ENCODE peak calls at places on chromosomes 12 and 14, in six cellular contexts. One of them, this sample, is unnamed.

GRCh38 chr14:105274600-105274999 is 26.2 kb downstream of the BRF1 start:
- DNase-seq in GM04503: no peak
- DNase-seq in iris pigment epithelial cell: no peak
- DNase-seq in stimulated activated CD4-positive, alpha-beta T cell treated with anti-CD3 and anti-CD28 coated beads, Interleukin-12 subunit alpha, Interleukin-12 subunit beta, amount 100 ng/mL, for 24 hours: no peak
- DNase-seq in pons: no peak
- DNase-seq in neural crest cell: no peak
- DNase-seq in this sample: no peak

GRCh38 chr12:49121047-49121696 is 10.0 kb downstream of the TUBA1B start:
- DNase-seq in GM04503: no peak
- DNase-seq in neural crest cell: peak; percentile 33
- DNase-seq in iris pigment epithelial cell: peak; percentile 61
- DNase-seq in stimulated activated CD4-positive, alpha-beta T cell treated with anti-CD3 and anti-CD28 coated beads, Interleukin-12 subunit alpha, Interleukin-12 subunit beta, amount 100 ng/mL, for 24 hours: no peak
- DNase-seq in pons: peak; percentile 84
- DNase-seq in this sample: peak; percentile 16

GRCh38 chr14:80055912-80056801 is 155.1 kb downstream of the DIO2 start:
- DNase-seq in neural crest cell: peak; percentile 38
- DNase-seq in pons: peak; percentile 74
- DNase-seq in GM04503: no peak
- DNase-seq in stimulated activated CD4-positive, alpha-beta T cell treated with anti-CD3 and anti-CD28 coated beads, Interleukin-12 subunit alpha, Interleukin-12 subunit beta, amount 100 ng/mL, for 24 hours: no peak
- DNase-seq in iris pigment epithelial cell: peak; percentile 73
- DNase-seq in this sample: no peak

GRCh38 chr14:93249128-93249831 is 42.2 kb downstream of the UBR7 start:
- DNase-seq in neural crest cell: no peak
- DNase-seq in GM04503: no peak
- DNase-seq in stimulated activated CD4-positive, alpha-beta T cell treated with anti-CD3 and anti-CD28 coated beads, Interleukin-12 subunit alpha, Interleukin-12 subunit beta, amount 100 ng/mL, for 24 hours: no peak
- DNase-seq in pons: no peak
- DNase-seq in iris pigment epithelial cell: no peak
- DNase-seq in this sample: no peak

GRCh38 chr12:66152732-66153131 is 17.1 kb downstream of the TMBIM4 start:
- DNase-seq in stimulated activated CD4-positive, alpha-beta T cell treated with anti-CD3 and anti-CD28 coated beads, Interleukin-12 subunit alpha, Interleukin-12 subunit beta, amount 100 ng/mL, for 24 hours: no peak
- DNase-seq in pons: no peak
- DNase-seq in neural crest cell: no peak
- DNase-seq in GM04503: no peak
- DNase-seq in iris pigment epithelial cell: peak; percentile 52
- DNase-seq in this sample: no peak

GRCh38 chr12:103518899-103519298 is 23.1 kb upstream of the C12orf42 start:
- DNase-seq in pons: no peak
- DNase-seq in GM04503: no peak
- DNase-seq in iris pigment epithelial cell: no peak
- DNase-seq in neural crest cell: no peak
- DNase-seq in stimulated activated CD4-positive, alpha-beta T cell treated with anti-CD3 and anti-CD28 coated beads, Interleukin-12 subunit alpha, Interleukin-12 subunit beta, amount 100 ng/mL, for 24 hours: no peak
- DNase-seq in this sample: no peak

GRCh38 chr14:75645051-75645450 is 15.6 kb downstream of the ERG28 start:
- DNase-seq in stimulated activated CD4-positive, alpha-beta T cell treated with anti-CD3 and anti-CD28 coated beads, Interleukin-12 subunit alpha, Interleukin-12 subunit beta, amount 100 ng/mL, for 24 hours: no peak
- DNase-seq in GM04503: no peak
- DNase-seq in neural crest cell: no peak
- DNase-seq in pons: no peak
- DNase-seq in iris pigment epithelial cell: no peak
- DNase-seq in this sample: no peak

GRCh38 chr12:114967187-114967586 is 283.2 kb upstream of the TBX3 start:
- DNase-seq in pons: no peak
- DNase-seq in iris pigment epithelial cell: no peak
- DNase-seq in stimulated activated CD4-positive, alpha-beta T cell treated with anti-CD3 and anti-CD28 coated beads, Interleukin-12 subunit alpha, Interleukin-12 subunit beta, amount 100 ng/mL, for 24 hours: no peak
- DNase-seq in neural crest cell: no peak
- DNase-seq in GM04503: no peak
- DNase-seq in this sample: no peak

GRCh38 chr14:97185186-97185585 is 388.0 kb downstream of the VRK1 start:
- DNase-seq in GM04503: no peak
- DNase-seq in stimulated activated CD4-positive, alpha-beta T cell treated with anti-CD3 and anti-CD28 coated beads, Interleukin-12 subunit alpha, Interleukin-12 subunit beta, amount 100 ng/mL, for 24 hours: no peak
- DNase-seq in neural crest cell: no peak
- DNase-seq in iris pigment epithelial cell: no peak
- DNase-seq in pons: no peak
- DNase-seq in this sample: no peak

GRCh38 chr14:54106802-54107377 is 150.3 kb upstream of the BMP4 start:
- DNase-seq in iris pigment epithelial cell: no peak
- DNase-seq in GM04503: no peak
- DNase-seq in neural crest cell: no peak
- DNase-seq in stimulated activated CD4-positive, alpha-beta T cell treated with anti-CD3 and anti-CD28 coated beads, Interleukin-12 subunit alpha, Interleukin-12 subunit beta, amount 100 ng/mL, for 24 hours: no peak
- DNase-seq in pons: no peak
- DNase-seq in this sample: no peak

GRCh38 chr14:102539544-102540309 is 30.2 kb upstream of the ANKRD9 start:
- DNase-seq in GM04503: no peak
- DNase-seq in stimulated activated CD4-positive, alpha-beta T cell treated with anti-CD3 and anti-CD28 coated beads, Interleukin-12 subunit alpha, Interleukin-12 subunit beta, amount 100 ng/mL, for 24 hours: no peak
- DNase-seq in pons: no peak
- DNase-seq in neural crest cell: no peak
- DNase-seq in iris pigment epithelial cell: peak; percentile 65
- DNase-seq in this sample: no peak

GRCh38 chr12:62621239-62621638 is 154.6 kb downstream of the MON2 start:
- DNase-seq in GM04503: no peak
- DNase-seq in pons: no peak
- DNase-seq in stimulated activated CD4-positive, alpha-beta T cell treated with anti-CD3 and anti-CD28 coated beads, Interleukin-12 subunit alpha, Interleukin-12 subunit beta, amount 100 ng/mL, for 24 hours: no peak
- DNase-seq in iris pigment epithelial cell: no peak
- DNase-seq in neural crest cell: no peak
- DNase-seq in this sample: no peak

GRCh38 chr14:68753696-68754095 is 39.2 kb downstream of the ZFP36L1 start:
- DNase-seq in pons: no peak
- DNase-seq in neural crest cell: no peak
- DNase-seq in stimulated activated CD4-positive, alpha-beta T cell treated with anti-CD3 and anti-CD28 coated beads, Interleukin-12 subunit alpha, Interleukin-12 subunit beta, amount 100 ng/mL, for 24 hours: no peak
- DNase-seq in GM04503: peak; percentile 57
- DNase-seq in iris pigment epithelial cell: peak; percentile 30
- DNase-seq in this sample: no peak

GRCh38 chr12:49985981-49986380 is 13.2 kb downstream of the AQP6 start:
- DNase-seq in stimulated activated CD4-positive, alpha-beta T cell treated with anti-CD3 and anti-CD28 coated beads, Interleukin-12 subunit alpha, Interleukin-12 subunit beta, amount 100 ng/mL, for 24 hours: no peak
- DNase-seq in GM04503: no peak
- DNase-seq in neural crest cell: no peak
- DNase-seq in iris pigment epithelial cell: peak; percentile 40
- DNase-seq in pons: no peak
- DNase-seq in this sample: no peak

GRCh38 chr14:91484744-91485143 is 25.4 kb downstream of the PPP4R3A start:
- DNase-seq in GM04503: no peak
- DNase-seq in pons: no peak
- DNase-seq in stimulated activated CD4-positive, alpha-beta T cell treated with anti-CD3 and anti-CD28 coated beads, Interleukin-12 subunit alpha, Interleukin-12 subunit beta, amount 100 ng/mL, for 24 hours: no peak
- DNase-seq in neural crest cell: no peak
- DNase-seq in iris pigment epithelial cell: no peak
- DNase-seq in this sample: no peak

GRCh38 chr12:17062296-17063061 is 456.5 kb upstream of the LMO3 start:
- DNase-seq in iris pigment epithelial cell: no peak
- DNase-seq in stimulated activated CD4-positive, alpha-beta T cell treated with anti-CD3 and anti-CD28 coated beads, Interleukin-12 subunit alpha, Interleukin-12 subunit beta, amount 100 ng/mL, for 24 hours: no peak
- DNase-seq in GM04503: no peak
- DNase-seq in pons: no peak
- DNase-seq in neural crest cell: no peak
- DNase-seq in this sample: no peak

GRCh38 chr12:69467400-69467799 is 2.8 kb upstream of the FRS2 start:
- DNase-seq in GM04503: no peak
- DNase-seq in stimulated activated CD4-positive, alpha-beta T cell treated with anti-CD3 and anti-CD28 coated beads, Interleukin-12 subunit alpha, Interleukin-12 subunit beta, amount 100 ng/mL, for 24 hours: no peak
- DNase-seq in iris pigment epithelial cell: no peak
- DNase-seq in pons: no peak
- DNase-seq in neural crest cell: no peak
- DNase-seq in this sample: no peak

GRCh38 chr14:42112108-42112507 is 505.4 kb downstream of the LRFN5 start:
- DNase-seq in pons: no peak
- DNase-seq in GM04503: no peak
- DNase-seq in stimulated activated CD4-positive, alpha-beta T cell treated with anti-CD3 and anti-CD28 coated beads, Interleukin-12 subunit alpha, Interleukin-12 subunit beta, amount 100 ng/mL, for 24 hours: no peak
- DNase-seq in iris pigment epithelial cell: peak; percentile 9
- DNase-seq in neural crest cell: no peak
- DNase-seq in this sample: no peak

GRCh38 chr12:113064395-113065125 is 8.0 kb downstream of the DTX1 start:
- DNase-seq in pons: no peak
- DNase-seq in neural crest cell: no peak
- DNase-seq in GM04503: no peak
- DNase-seq in iris pigment epithelial cell: no peak
- DNase-seq in stimulated activated CD4-positive, alpha-beta T cell treated with anti-CD3 and anti-CD28 coated beads, Interleukin-12 subunit alpha, Interleukin-12 subunit beta, amount 100 ng/mL, for 24 hours: no peak
- DNase-seq in this sample: no peak

GRCh38 chr14:101715209-101716076 is 46.1 kb upstream of the PPP2R5C start:
- DNase-seq in neural crest cell: no peak
- DNase-seq in iris pigment epithelial cell: no peak
- DNase-seq in stimulated activated CD4-positive, alpha-beta T cell treated with anti-CD3 and anti-CD28 coated beads, Interleukin-12 subunit alpha, Interleukin-12 subunit beta, amount 100 ng/mL, for 24 hours: no peak
- DNase-seq in GM04503: no peak
- DNase-seq in pons: no peak
- DNase-seq in this sample: no peak

GRCh38 chr14:75982724-75983358 is 1.0 kb upstream of the TGFB3 start:
- DNase-seq in pons: no peak
- DNase-seq in neural crest cell: no peak
- DNase-seq in GM04503: peak; percentile 20
- DNase-seq in stimulated activated CD4-positive, alpha-beta T cell treated with anti-CD3 and anti-CD28 coated beads, Interleukin-12 subunit alpha, Interleukin-12 subunit beta, amount 100 ng/mL, for 24 hours: no peak
- DNase-seq in iris pigment epithelial cell: peak; percentile 53
- DNase-seq in this sample: peak; percentile 42

GRCh38 chr14:76473381-76474263 is 97.7 kb downstream of the ESRRB start:
- DNase-seq in iris pigment epithelial cell: peak; percentile 26
- DNase-seq in stimulated activated CD4-positive, alpha-beta T cell treated with anti-CD3 and anti-CD28 coated beads, Interleukin-12 subunit alpha, Interleukin-12 subunit beta, amount 100 ng/mL, for 24 hours: no peak
- DNase-seq in neural crest cell: no peak
- DNase-seq in pons: peak; percentile 12
- DNase-seq in GM04503: no peak
- DNase-seq in this sample: no peak

GRCh38 chr12:4526923-4527546 is 11.7 kb upstream of the RAD51AP1 start:
- DNase-seq in pons: peak; percentile 20
- DNase-seq in GM04503: no peak
- DNase-seq in neural crest cell: no peak
- DNase-seq in iris pigment epithelial cell: peak; percentile 24
- DNase-seq in stimulated activated CD4-positive, alpha-beta T cell treated with anti-CD3 and anti-CD28 coated beads, Interleukin-12 subunit alpha, Interleukin-12 subunit beta, amount 100 ng/mL, for 24 hours: no peak
- DNase-seq in this sample: no peak

GRCh38 chr14:90654831-90655276 is 161.4 kb downstream of the TTC7B start:
- DNase-seq in iris pigment epithelial cell: peak; percentile 68
- DNase-seq in stimulated activated CD4-positive, alpha-beta T cell treated with anti-CD3 and anti-CD28 coated beads, Interleukin-12 subunit alpha, Interleukin-12 subunit beta, amount 100 ng/mL, for 24 hours: no peak
- DNase-seq in neural crest cell: no peak
- DNase-seq in pons: no peak
- DNase-seq in GM04503: no peak
- DNase-seq in this sample: no peak

GRCh38 chr14:83913466-83913865 is 1616.5 kb upstream of the FLRT2 start:
- DNase-seq in pons: no peak
- DNase-seq in iris pigment epithelial cell: peak; percentile 5
- DNase-seq in neural crest cell: no peak
- DNase-seq in GM04503: no peak
- DNase-seq in stimulated activated CD4-positive, alpha-beta T cell treated with anti-CD3 and anti-CD28 coated beads, Interleukin-12 subunit alpha, Interleukin-12 subunit beta, amount 100 ng/mL, for 24 hours: no peak
- DNase-seq in this sample: no peak

GRCh38 chr14:92998957-92999356 is 76.0 kb downstream of the CHGA start:
- DNase-seq in stimulated activated CD4-positive, alpha-beta T cell treated with anti-CD3 and anti-CD28 coated beads, Interleukin-12 subunit alpha, Interleukin-12 subunit beta, amount 100 ng/mL, for 24 hours: no peak
- DNase-seq in pons: no peak
- DNase-seq in neural crest cell: no peak
- DNase-seq in GM04503: no peak
- DNase-seq in iris pigment epithelial cell: no peak
- DNase-seq in this sample: no peak

GRCh38 chr12:70247653-70248199 is 4.5 kb downstream of the CNOT2 start:
- DNase-seq in pons: no peak
- DNase-seq in stimulated activated CD4-positive, alpha-beta T cell treated with anti-CD3 and anti-CD28 coated beads, Interleukin-12 subunit alpha, Interleukin-12 subunit beta, amount 100 ng/mL, for 24 hours: no peak
- DNase-seq in iris pigment epithelial cell: peak; percentile 29
- DNase-seq in GM04503: no peak
- DNase-seq in neural crest cell: no peak
- DNase-seq in this sample: no peak

GRCh38 chr12:1108276-1108675 is 117.3 kb downstream of the ERC1 start:
- DNase-seq in stimulated activated CD4-positive, alpha-beta T cell treated with anti-CD3 and anti-CD28 coated beads, Interleukin-12 subunit alpha, Interleukin-12 subunit beta, amount 100 ng/mL, for 24 hours: no peak
- DNase-seq in neural crest cell: no peak
- DNase-seq in pons: no peak
- DNase-seq in GM04503: no peak
- DNase-seq in iris pigment epithelial cell: no peak
- DNase-seq in this sample: no peak

GRCh38 chr12:84913151-84913550 is 552 bp upstream of the SLC6A15 start:
- DNase-seq in iris pigment epithelial cell: peak; percentile 64
- DNase-seq in GM04503: no peak
- DNase-seq in neural crest cell: peak; percentile 1
- DNase-seq in stimulated activated CD4-positive, alpha-beta T cell treated with anti-CD3 and anti-CD28 coated beads, Interleukin-12 subunit alpha, Interleukin-12 subunit beta, amount 100 ng/mL, for 24 hours: no peak
- DNase-seq in pons: no peak
- DNase-seq in this sample: no peak

GRCh38 chr12:19186722-19187661 is 57.5 kb downstream of the PLEKHA5 start:
- DNase-seq in iris pigment epithelial cell: peak; percentile 66
- DNase-seq in pons: peak; percentile 86
- DNase-seq in GM04503: no peak
- DNase-seq in neural crest cell: no peak
- DNase-seq in stimulated activated CD4-positive, alpha-beta T cell treated with anti-CD3 and anti-CD28 coated beads, Interleukin-12 subunit alpha, Interleukin-12 subunit beta, amount 100 ng/mL, for 24 hours: no peak
- DNase-seq in this sample: no peak

GRCh38 chr12:121507245-121507644 is 73.6 kb downstream of the KDM2B start:
- DNase-seq in iris pigment epithelial cell: no peak
- DNase-seq in neural crest cell: no peak
- DNase-seq in pons: no peak
- DNase-seq in stimulated activated CD4-positive, alpha-beta T cell treated with anti-CD3 and anti-CD28 coated beads, Interleukin-12 subunit alpha, Interleukin-12 subunit beta, amount 100 ng/mL, for 24 hours: no peak
- DNase-seq in GM04503: no peak
- DNase-seq in this sample: no peak

GRCh38 chr14:90455100-90455571 is 58.3 kb downstream of the CALM1 start:
- DNase-seq in neural crest cell: no peak
- DNase-seq in pons: peak; percentile 17
- DNase-seq in GM04503: no peak
- DNase-seq in iris pigment epithelial cell: no peak
- DNase-seq in stimulated activated CD4-positive, alpha-beta T cell treated with anti-CD3 and anti-CD28 coated beads, Interleukin-12 subunit alpha, Interleukin-12 subunit beta, amount 100 ng/mL, for 24 hours: no peak
- DNase-seq in this sample: no peak

GRCh38 chr14:104445832-104446381 is 133.7 kb upstream of the C14orf180 start:
- DNase-seq in pons: no peak
- DNase-seq in neural crest cell: no peak
- DNase-seq in iris pigment epithelial cell: no peak
- DNase-seq in stimulated activated CD4-positive, alpha-beta T cell treated with anti-CD3 and anti-CD28 coated beads, Interleukin-12 subunit alpha, Interleukin-12 subunit beta, amount 100 ng/mL, for 24 hours: no peak
- DNase-seq in GM04503: no peak
- DNase-seq in this sample: no peak

GRCh38 chr14:31596691-31597090 is 35.5 kb downstream of the NUBPL start:
- DNase-seq in pons: no peak
- DNase-seq in iris pigment epithelial cell: peak; percentile 39
- DNase-seq in neural crest cell: no peak
- DNase-seq in GM04503: peak; percentile 27
- DNase-seq in stimulated activated CD4-positive, alpha-beta T cell treated with anti-CD3 and anti-CD28 coated beads, Interleukin-12 subunit alpha, Interleukin-12 subunit beta, amount 100 ng/mL, for 24 hours: no peak
- DNase-seq in this sample: no peak

GRCh38 chr12:131089526-131090253 is 136.0 kb downstream of the ADGRD1 start:
- DNase-seq in iris pigment epithelial cell: no peak
- DNase-seq in neural crest cell: no peak
- DNase-seq in stimulated activated CD4-positive, alpha-beta T cell treated with anti-CD3 and anti-CD28 coated beads, Interleukin-12 subunit alpha, Interleukin-12 subunit beta, amount 100 ng/mL, for 24 hours: no peak
- DNase-seq in GM04503: no peak
- DNase-seq in pons: no peak
- DNase-seq in this sample: no peak

GRCh38 chr12:102917026-102917787 is at the start of gene PAH:
- DNase-seq in neural crest cell: no peak
- DNase-seq in stimulated activated CD4-positive, alpha-beta T cell treated with anti-CD3 and anti-CD28 coated beads, Interleukin-12 subunit alpha, Interleukin-12 subunit beta, amount 100 ng/mL, for 24 hours: peak; percentile 1
- DNase-seq in GM04503: no peak
- DNase-seq in pons: no peak
- DNase-seq in iris pigment epithelial cell: no peak
- DNase-seq in this sample: no peak

This sample was measured in C1 segment of cervical spinal cord.